ENCODE peak calls at places on chromosomes 16 and 17, in four cellular contexts. H is AG04449, I is GM23338, X is A549. V is an unnamed sample.

GRCh38 chr17:63696381-63696961 is 3.5 kb downstream of the LIMD2 start:
- DNase-seq in H (no peak), I (peak; percentile 90), X (peak; percentile 65), V (peak; percentile 86)

GRCh38 chr17:8186446-8186786 is 3.6 kb downstream of the BORCS6 start:
- DNase-seq in H (no peak), I (no peak), X (no peak), V (no peak)

GRCh38 chr17:65850486-65850885 is 289.0 kb upstream of the AXIN2 start:
- DNase-seq in H (no peak), I (no peak), X (no peak), V (peak; percentile 71)

GRCh38 chr16:56743840-56744239 is 13.9 kb downstream of the NUP93 start:
- DNase-seq in H (no peak), I (peak; percentile 57), X (no peak), V (no peak)

GRCh38 chr17:41404024-41404651 is 6.7 kb upstream of the KRT31 start:
- DNase-seq in H (peak; percentile 80), I (no peak), X (peak; percentile 77), V (peak; percentile 5)

GRCh38 chr17:7084058-7084457 is 4.0 kb upstream of the CLEC10A start:
- DNase-seq in H (no peak), I (no peak), X (no peak), V (no peak)

GRCh38 chr17:76247304-76247703 is 7.0 kb upstream of the RNF157 start:
- DNase-seq in H (no peak), I (no peak), X (no peak), V (no peak)

GRCh38 chr17:83131268-83132011 is 52.0 kb downstream of the METRNL start:
- DNase-seq in H (no peak), I (no peak), X (no peak), V (no peak)

GRCh38 chr16:11668590-11669379 is 530 bp downstream of the SNN start:
- DNase-seq in H (no peak), I (peak; percentile 72), X (no peak), V (no peak)

GRCh38 chr16:1469693-1470201 is 5.1 kb downstream of the CLCN7 start:
- DNase-seq in H (no peak), I (no peak), X (no peak), V (no peak)

GRCh38 chr17:32288600-32288999 is 23.0 kb downstream of the RHBDL3 start:
- DNase-seq in H (no peak), I (no peak), X (no peak), V (no peak)

GRCh38 chr17:956905-957304 is 22.7 kb downstream of the NXN start:
- DNase-seq in H (no peak), I (no peak), X (peak; percentile 69), V (no peak)

GRCh38 chr17:77783991-77784820 is 174.3 kb upstream of the TNRC6C start:
- DNase-seq in H (no peak), I (no peak), X (no peak), V (peak; percentile 31)

GRCh38 chr17:4648741-4649140 is 7.3 kb upstream of the ALOX15 start:
- DNase-seq in H (no peak), I (no peak), X (no peak), V (no peak)

GRCh38 chr16:28279006-28279405 is 13.3 kb upstream of the SBK1 start:
- DNase-seq in H (no peak), I (no peak), X (no peak), V (no peak)

GRCh38 chr17:34765291-34765690 is 185.9 kb downstream of the TMEM132E start:
- DNase-seq in H (no peak), I (no peak), X (no peak), V (no peak)

GRCh38 chr17:75111777-75112176 is 2.0 kb downstream of the ARMC7 start:
- DNase-seq in H (no peak), I (no peak), X (no peak), V (no peak)

GRCh38 chr16:19589771-19590302 is 34.3 kb downstream of the VPS35L start:
- DNase-seq in H (peak; percentile 63), I (no peak), X (no peak), V (no peak)

GRCh38 chr17:42288078-42288984 is at the start of gene STAT5A:
- DNase-seq in H (no peak), I (peak; percentile 86), X (peak; percentile 83), V (peak; percentile 90)

GRCh38 chr17:43092891-43093290 is 32.3 kb downstream of the BRCA1 start:
- DNase-seq in H (no peak), I (no peak), X (no peak), V (no peak)

GRCh38 chr17:42675348-42675983 is 1.3 kb downstream of the PLEKHH3 start:
- DNase-seq in H (no peak), I (peak; percentile 70), X (no peak), V (peak; percentile 31)

GRCh38 chr17:73711184-73711583 is 66.9 kb upstream of the SDK2 start:
- DNase-seq in H (no peak), I (no peak), X (no peak), V (peak; percentile 40)

GRCh38 chr16:1913327-1914083 is 4.7 kb downstream of the HS3ST6 start:
- DNase-seq in H (no peak), I (no peak), X (no peak), V (no peak)

GRCh38 chr16:57992084-57992483 is 8.4 kb downstream of the ZNF319 start:
- DNase-seq in H (no peak), I (no peak), X (no peak), V (no peak)

GRCh38 chr17:52536466-52536865 is 378.0 kb upstream of the CA10 start:
- DNase-seq in H (no peak), I (no peak), X (no peak), V (no peak)

GRCh38 chr17:58007781-58008706 is 998 bp upstream of the SRSF1 start:
- DNase-seq in H (no peak), I (peak; percentile 44), X (no peak), V (no peak)

GRCh38 chr17:49226771-49227435 is 3.7 kb downstream of the PHOSPHO1 start:
- DNase-seq in H (no peak), I (no peak), X (no peak), V (no peak)

GRCh38 chr17:49031965-49032928 is 35.1 kb downstream of the IGF2BP1 start:
- DNase-seq in H (no peak), I (peak; percentile 93), X (peak; percentile 96), V (peak; percentile 81)

GRCh38 chr16:23072769-23073549 is 76.3 kb downstream of the USP31 start:
- DNase-seq in H (no peak), I (peak; percentile 32), X (peak; percentile 25), V (no peak)
- TF ChIP-seq CTCF in H (no peak), I (no peak), X (peak; percentile 5), V (no peak)

GRCh38 chr17:61017317-61018001 is 339.8 kb downstream of the BCAS3 start:
- DNase-seq in H (no peak), I (no peak), X (no peak), V (no peak)

GRCh38 chr17:61015966-61016365 is 338.3 kb downstream of the BCAS3 start:
- DNase-seq in H (no peak), I (no peak), X (no peak), V (no peak)

GRCh38 chr17:61018938-61019337 is 341.3 kb downstream of the BCAS3 start:
- DNase-seq in H (no peak), I (peak; percentile 41), X (no peak), V (no peak)
- H3K4me3 ChIP-seq in H (no peak overlapping the region), I (no peak overlapping the region), X (no peak overlapping the region), V (no peak overlapping the region)

GRCh38 chr16:5526826-5527225 is 429.2 kb upstream of the EEF2KMT start:
- DNase-seq in H (no peak), I (no peak), X (no peak), V (no peak)

DNA sequence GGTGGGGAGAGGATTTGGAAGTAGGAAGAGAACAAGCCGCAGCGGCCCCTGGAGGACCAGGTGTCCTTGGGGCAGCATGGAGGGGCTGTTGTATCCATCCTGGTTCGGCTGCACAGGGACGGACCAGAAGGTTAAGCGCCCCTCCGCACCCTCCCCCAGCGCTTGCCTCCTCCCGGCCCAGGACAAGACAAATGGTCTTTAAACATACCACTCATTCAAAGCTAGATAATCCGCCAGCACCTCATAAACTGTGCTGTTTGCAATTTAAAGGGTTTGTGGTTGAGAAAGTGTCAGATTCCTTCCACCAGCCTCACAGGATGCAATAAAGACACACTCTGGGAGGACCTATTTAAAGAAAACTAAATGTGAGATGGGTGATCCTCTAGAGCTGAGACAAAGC is 426.2 kb upstream of the EEF2KMT start:
- DNase-seq in H (no peak), I (no peak), X (no peak), V (no peak)
- TF ChIP-seq CTCF in H (no peak), I (no peak), X (no peak), V (no peak)

DNA sequence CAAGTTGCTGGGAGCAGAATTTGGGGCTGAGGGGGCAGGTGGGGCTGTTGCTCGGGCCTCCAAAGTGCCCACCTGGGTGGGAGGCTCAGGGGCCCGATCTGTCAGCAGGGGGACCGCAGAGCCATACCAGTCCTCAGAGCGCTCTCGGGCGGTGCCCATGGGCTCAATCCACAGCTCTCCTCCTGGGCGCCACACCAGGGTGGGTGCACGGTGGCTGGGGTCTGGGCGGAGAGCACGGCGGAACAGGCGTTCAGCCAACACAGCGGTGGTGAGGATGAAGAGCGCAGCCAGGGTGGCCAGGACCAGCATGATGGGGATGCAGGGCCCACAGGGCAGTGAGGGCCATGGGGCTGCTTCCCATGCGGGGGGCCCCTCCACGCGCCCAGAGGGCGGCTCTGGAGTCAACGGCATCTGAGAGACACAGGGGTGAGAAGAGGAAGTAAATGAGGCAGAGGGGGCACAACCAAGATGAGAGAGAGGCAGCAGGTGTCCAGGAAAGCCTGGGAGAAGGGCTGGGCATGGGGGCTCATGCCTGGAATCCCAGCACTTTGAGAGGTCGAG is 1.2 kb downstream of the C16orf54 start:
- DNase-seq in H (no peak), I (peak; percentile 33), X (no peak), V (no peak)
- H3K4me3 ChIP-seq in H (no peak overlapping the region), I (no peak overlapping the region), X (no peak overlapping the region), V (peak overlapping the region; percentile 77)

GRCh38 chr16:24572069-24572468 is 32.7 kb downstream of the RBBP6 start:
- DNase-seq in H (no peak), I (no peak), X (no peak), V (no peak)

GRCh38 chr16:24573141-24573540 is 33.8 kb downstream of the RBBP6 start:
- DNase-seq in H (no peak), I (no peak), X (no peak), V (no peak)

GRCh38 chr16:24562811-24563210 is 23.4 kb downstream of the RBBP6 start:
- DNase-seq in H (no peak), I (no peak), X (no peak), V (no peak)

DNA sequence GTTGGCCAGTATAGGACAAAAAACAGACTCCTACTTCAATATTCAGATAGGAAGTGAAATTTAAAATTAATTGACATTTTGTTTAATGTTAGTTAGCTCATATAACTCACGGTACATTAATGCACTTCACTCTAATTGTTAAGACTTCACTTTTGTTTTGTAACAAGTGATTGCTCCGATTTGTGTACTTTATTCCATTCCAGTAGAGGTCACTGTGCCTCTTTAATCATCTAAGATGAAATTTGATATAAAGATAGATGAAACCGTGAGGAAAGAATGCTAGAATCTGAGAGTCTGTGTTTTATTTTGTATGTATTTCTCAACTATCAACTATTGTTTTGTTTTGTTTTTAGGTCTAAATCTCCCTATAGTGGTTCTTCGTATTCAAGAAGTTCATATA is 29.0 kb downstream of the RBBP6 start:
- DNase-seq in H (no peak), I (no peak), X (no peak), V (no peak)
- TF ChIP-seq CTCF in H (peak; percentile 2), I (no peak), X (peak; percentile 65), V (no peak)

DNA sequence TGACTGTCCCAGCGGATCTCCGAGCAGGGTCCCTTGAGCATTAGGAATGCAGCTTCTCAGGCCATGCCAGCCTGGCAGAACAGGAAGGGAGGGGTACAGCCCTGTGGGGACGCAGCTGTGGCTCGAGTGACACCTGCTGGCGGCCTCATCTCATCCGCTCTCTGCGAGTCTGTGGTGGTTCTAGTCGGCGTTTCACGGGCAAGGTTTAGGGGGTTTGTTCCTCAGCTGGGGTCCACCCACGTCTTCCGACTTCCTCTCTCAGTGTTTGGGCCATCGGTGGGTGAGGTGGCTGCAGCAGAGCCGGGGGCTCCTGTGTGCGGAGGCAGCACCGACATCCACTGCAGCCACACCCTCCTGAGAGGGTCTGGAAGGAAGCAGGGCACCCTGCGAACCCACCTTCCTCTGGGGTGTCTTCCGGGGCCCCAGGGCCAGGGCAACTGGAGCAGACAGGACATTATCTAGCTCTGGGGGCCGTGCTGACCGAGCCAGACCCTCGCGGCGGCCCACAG is 33.3 kb downstream of the JPH3 start:
- DNase-seq in H (no peak), I (peak; percentile 61), X (peak; percentile 89), V (peak; percentile 54)
- H3K4me3 ChIP-seq in H (no peak overlapping the region), I (no peak overlapping the region), X (peak overlapping the region; percentile 53), V (no peak overlapping the region)

V was measured in GM12865.